ENCODE peak calls at places on chromosome X, in eight cellular contexts. N is PC-3, U is hepatocyte, B is HCT116, E is SK-N-SH, C is GM23248, R is MM.1S, F is GM23338. Q is an unnamed sample.

GRCh38 chrX:119686087-119686639 is 6.8 kb downstream of the SEPTIN6 start:
- DNase-seq in F (no peak), U (no peak), R (peak; percentile 41), E (peak; percentile 47), C (peak; percentile 57), N (no peak), B (no peak), Q (peak; percentile 84)

GRCh38 chrX:97597954-97598353 is 714.2 kb downstream of the RPA4 start:
- DNase-seq in F (peak; percentile 40), R (no peak), B (no peak), E (no peak), U (no peak), N (no peak), C (no peak), Q (no peak)

GRCh38 chrX:68045008-68045577 is 388.2 kb downstream of the OPHN1 start:
- DNase-seq in C (peak; percentile 4), U (no peak), E (no peak), F (no peak), N (no peak), R (peak; percentile 53), B (no peak), Q (no peak)

GRCh38 chrX:10414872-10415703 is 205.3 kb downstream of the MID1 start:
- DNase-seq in C (peak; percentile 37), B (no peak), R (no peak), F (no peak), E (no peak), N (peak; percentile 40), U (no peak), Q (no peak)

GRCh38 chrX:150635952-150636351 is 57.2 kb upstream of the MTMR1 start:
- DNase-seq in E (no peak), C (peak; percentile 90), R (no peak), F (no peak), N (peak; percentile 76), U (no peak), B (no peak), Q (no peak)

GRCh38 chrX:70313503-70313902 is 23.6 kb downstream of the KIF4A start:
- DNase-seq in C (peak; percentile 28), N (peak; percentile 3), E (no peak), F (no peak), B (no peak), R (no peak), U (no peak), Q (no peak)

GRCh38 chrX:106481341-106481740 is 130.4 kb upstream of the RADX start:
- DNase-seq in C (peak; percentile 62), B (peak; percentile 46), E (peak; percentile 33), N (peak; percentile 83), U (peak; percentile 79), F (peak; percentile 67), R (peak; percentile 59), Q (peak; percentile 46)

GRCh38 chrX:71533850-71534515 is 1.1 kb downstream of the OGT start:
- DNase-seq in B (no peak), U (peak; percentile 30), E (peak; percentile 42), R (peak; percentile 54), C (peak; percentile 59), F (peak; percentile 53), N (peak; percentile 30), Q (peak; percentile 70)

GRCh38 chrX:104084063-104084462 is 8.0 kb upstream of the TMSB15C start:
- DNase-seq in R (no peak), C (no peak), N (no peak), E (no peak), F (no peak), U (no peak), B (no peak), Q (no peak)

GRCh38 chrX:111585337-111585736 is 73.9 kb downstream of the SERTM2 start:
- DNase-seq in C (no peak), R (no peak), E (no peak), F (peak; percentile 5), U (no peak), N (no peak), B (no peak), Q (no peak)

GRCh38 chrX:106780664-106781377 is 21.7 kb upstream of the TBC1D8B start:
- DNase-seq in F (no peak), E (no peak), R (no peak), N (no peak), U (peak; percentile 42), B (no peak), C (no peak), Q (no peak)

GRCh38 chrX:71302461-71303213 is 1.1 kb downstream of the ITGB1BP2 start:
- DNase-seq in E (no peak), U (no peak), N (peak; percentile 7), B (no peak), C (no peak), F (no peak), R (no peak), Q (no peak)

GRCh38 chrX:51395807-51396728 is 63.4 kb downstream of the NUDT10 start:
- DNase-seq in U (no peak), C (peak; percentile 12), B (no peak), R (peak; percentile 77), F (peak; percentile 73), E (peak; percentile 73), N (no peak), Q (peak; percentile 89)

GRCh38 chrX:134727363-134727762 is 69.1 kb upstream of the PLAC1 start:
- DNase-seq in B (no peak), F (no peak), R (no peak), E (no peak), N (peak; percentile 73), C (no peak), U (no peak), Q (no peak)

GRCh38 chrX:126886997-126887396 is 67.5 kb downstream of the PRR32 start:
- DNase-seq in E (no peak), C (no peak), N (no peak), F (no peak), B (no peak), U (no peak), R (no peak), Q (no peak)

GRCh38 chrX:94831364-94831763 is 1157.4 kb downstream of the FAM133A start:
- DNase-seq in F (peak; percentile 25), N (peak; percentile 35), C (peak; percentile 18), R (peak; percentile 31), U (peak; percentile 23), B (no peak), E (peak; percentile 3), Q (no peak)

GRCh38 chrX:133444952-133445831 is 29.9 kb upstream of the GPC4 start:
- DNase-seq in R (peak; percentile 16), F (peak; percentile 68), U (peak; percentile 14), B (peak; percentile 31), E (no peak), C (peak; percentile 12), N (peak; percentile 61), Q (no peak)

GRCh38 chrX:132294776-132295495 is 75.7 kb upstream of the RAP2C start:
- DNase-seq in U (no peak), F (no peak), C (no peak), B (no peak), N (no peak), E (no peak), R (no peak), Q (no peak)

GRCh38 chrX:34365482-34365881 is 233.4 kb upstream of the FAM47A start:
- DNase-seq in F (peak; percentile 40), B (no peak), N (peak; percentile 30), R (no peak), E (no peak), C (peak; percentile 26), U (peak; percentile 43), Q (no peak)

GRCh38 chrX:110915120-110915519 is 119.5 kb upstream of the CHRDL1 start:
- DNase-seq in U (peak; percentile 19), E (no peak), C (peak; percentile 72), F (no peak), R (no peak), N (no peak), B (no peak), Q (no peak)

DNA sequence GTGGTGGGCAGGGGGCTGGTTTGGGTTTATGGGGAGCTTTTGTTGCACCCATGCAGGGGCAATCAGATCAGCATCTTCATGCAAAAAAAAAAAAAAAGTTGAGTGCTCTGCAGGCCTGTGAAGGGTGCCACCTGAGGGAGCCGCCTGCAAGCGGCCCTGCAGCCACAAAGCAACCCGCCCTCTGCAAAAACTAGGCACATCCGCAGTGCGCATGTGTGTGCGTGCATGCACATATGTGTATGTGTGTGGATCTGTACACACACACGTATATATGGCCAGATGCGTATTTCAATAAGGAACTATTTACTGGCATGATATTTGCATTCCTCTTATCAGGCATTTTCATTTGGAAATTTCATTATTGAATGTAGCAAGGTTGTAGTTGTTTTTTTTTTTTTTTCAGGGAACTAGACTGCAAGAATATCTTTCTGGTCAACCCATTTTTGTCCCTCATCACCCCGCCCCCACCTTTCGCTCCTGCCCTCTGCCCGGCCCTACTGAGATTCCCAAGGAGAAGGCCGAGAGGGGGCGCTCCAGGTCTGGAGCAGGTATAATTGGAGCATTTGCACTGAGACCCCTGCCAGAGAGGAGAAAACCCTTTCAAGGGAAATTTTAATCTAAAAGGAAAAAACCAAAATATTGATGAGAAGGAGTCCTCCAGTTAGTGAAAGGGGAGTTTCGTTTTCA is 18.1 kb downstream of the CCNQ start:
- DNase-seq in C (no peak), B (no peak), E (no peak), N (no peak), F (peak; percentile 74), U (no peak), R (no peak), Q (no peak)
- H3K4me3 ChIP-seq in C (no peak overlapping the region), B (no peak overlapping the region), E (no peak overlapping the region), N (no peak overlapping the region), F (no peak overlapping the region), U (no peak overlapping the region), R (no peak overlapping the region), Q (no peak overlapping the region)

GRCh38 chrX:17860179-17860780 is 818 bp downstream of the RAI2 start:
- DNase-seq in B (no peak), E (peak; percentile 54), N (no peak), R (no peak), C (peak; percentile 19), F (peak; percentile 37), U (no peak), Q (no peak)
- TF ChIP-seq EZH2phosphoT487 in B (no peak), E (no peak), N (no peak), R (no peak), C (no peak), F (no peak), U (no peak), Q (no peak)

DNA sequence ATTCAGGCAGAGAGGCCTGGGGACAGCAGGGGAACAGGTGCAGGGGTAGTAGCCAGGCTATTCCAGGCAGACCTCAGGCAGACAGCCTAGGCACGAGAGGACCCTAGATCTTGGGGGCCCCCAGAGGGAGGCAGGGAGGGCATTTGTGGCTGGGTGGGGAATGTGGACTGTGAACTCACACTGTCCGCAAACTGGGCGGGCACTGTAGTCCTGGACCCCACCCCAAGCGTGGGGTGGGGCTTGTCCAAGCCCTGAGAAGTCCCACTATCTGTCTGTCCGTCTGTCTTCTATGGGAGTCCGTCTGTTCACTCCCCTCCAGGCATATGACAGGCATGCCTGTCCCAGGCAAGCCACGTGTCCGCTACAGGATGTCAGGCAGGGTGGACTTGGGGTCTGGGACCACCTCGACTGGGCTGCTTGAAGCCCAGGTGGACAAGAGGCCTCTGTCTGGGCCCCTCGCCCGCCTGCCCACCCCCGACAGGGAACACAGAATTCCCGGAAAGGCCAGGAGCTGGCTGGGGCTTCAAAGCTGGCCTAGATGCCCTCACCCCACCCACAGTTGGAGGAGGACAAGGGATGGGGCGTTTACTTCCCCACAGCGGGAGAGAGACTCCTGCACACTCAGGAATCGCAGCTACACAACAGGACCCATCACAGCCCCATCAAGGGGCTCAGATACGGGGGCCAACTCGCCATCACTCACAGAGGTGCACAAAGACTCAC is at the start of gene SLC38A5:
- DNase-seq in C (no peak), B (no peak), U (no peak), E (no peak), F (no peak), R (no peak), N (no peak), Q (no peak)
- H3K4me3 ChIP-seq in C (no peak within 1 kb of the TSS), B (peak within 1 kb of the TSS; percentile 61), U (no peak within 1 kb of the TSS), E (no peak within 1 kb of the TSS), F (peak within 1 kb of the TSS; percentile 68), R (peak within 1 kb of the TSS; percentile 86), N (no peak within 1 kb of the TSS), Q (peak within 1 kb of the TSS; percentile 94)

GRCh38 chrX:147602297-147602696 is 309.4 kb upstream of the FMR1 start:
- DNase-seq in R (no peak), C (peak; percentile 1), B (no peak), E (no peak), N (peak; percentile 8), U (peak; percentile 8), F (peak; percentile 4), Q (peak; percentile 5)
- TF ChIP-seq EZH2phosphoT487 in R (no peak), C (no peak), B (no peak), E (no peak), N (no peak), U (no peak), F (no peak), Q (no peak)